ENCODE peak calls at places on chromosomes 4 and X, in six cellular contexts. U is thoracic aorta, G is RWPE2, J is AG04450, V is IMR-90, Q is GM23338. F is an unnamed sample. For H3K27me3, the result is how much of the 10 kb centered on the place peaks cover.

GRCh38 chr4:84167579-84167978 is 331.5 kb downstream of the NKX6-1 start:
- DNase-seq in U (no peak), G (no peak), J (no peak), V (no peak), Q (peak), F (no peak)

GRCh38 chrX:57918750-57919436 is 8.6 kb upstream of the ZXDA start:
- DNase-seq in U (no peak), G (no peak), J (no peak), V (peak), Q (peak), F (no peak)

GRCh38 chr4:125741825-125742452 is 427.2 kb downstream of the FAT4 start:
- DNase-seq in U (no peak), G (no peak), J (no peak), V (peak), Q (peak), F (no peak)

GRCh38 chrX:12973561-12974216 is 1.2 kb upstream of the TMSB4X start:
- DNase-seq in U (no peak), G (no peak), J (no peak), V (no peak), Q (no peak), F (no peak)

GRCh38 chrX:102129473-102129872 is 4.0 kb downstream of the TCEAL2 start:
- DNase-seq in U (no peak), G (no peak), J (no peak), V (peak), Q (peak), F (no peak)

GRCh38 chrX:66150188-66150587 is 13.9 kb upstream of the HEPH start:
- DNase-seq in U (no peak), G (no peak), J (no peak), V (peak), Q (no peak), F (no peak)

GRCh38 chr4:112213850-112214249 is 17.7 kb upstream of the AP1AR start:
- DNase-seq in U (no peak), G (no peak), J (peak), V (peak), Q (no peak), F (peak)

GRCh38 chr4:89403826-89404225 is 96.2 kb upstream of the GPRIN3 start:
- DNase-seq in U (no peak), G (no peak), J (no peak), V (no peak), Q (no peak), F (no peak)

GRCh38 chr4:184189966-184190365 is 27.7 kb downstream of the ENPP6 start:
- DNase-seq in U (no peak), G (no peak), J (no peak), V (no peak), Q (no peak), F (no peak)

GRCh38 chr4:121785479-121785878 is 15.6 kb upstream of the EXOSC9 start:
- DNase-seq in U (no peak), G (no peak), J (no peak), V (no peak), Q (no peak), F (no peak)

GRCh38 chrX:39967348-39967747 is 130.4 kb downstream of the BCOR start:
- DNase-seq in U (no peak), G (no peak), J (no peak), V (peak), Q (no peak), F (no peak)

GRCh38 chr4:153901220-153901619 is 112.3 kb upstream of the SFRP2 start:
- DNase-seq in U (no peak), G (no peak), J (no peak), V (no peak), Q (no peak), F (no peak)

GRCh38 chrX:72053508-72053907 is 78.2 kb downstream of the RTL5 start:
- DNase-seq in U (no peak), G (no peak), J (no peak), V (no peak), Q (no peak), F (no peak)

GRCh38 chr4:73607375-73608026 is 12.7 kb downstream of the RASSF6 start:
- DNase-seq in U (no peak), G (no peak), J (no peak), V (peak), Q (no peak), F (no peak)

GRCh38 chrX:149949743-149950436 is 11.6 kb upstream of the EOLA2 start:
- DNase-seq in U (no peak), G (no peak), J (no peak), V (peak), Q (no peak), F (no peak)

GRCh38 chrX:18714910-18715309 is 7.5 kb downstream of the PPEF1 start:
- DNase-seq in U (no peak), G (no peak), J (no peak), V (no peak), Q (no peak), F (no peak)

GRCh38 chrX:150587585-150588503 is 19.4 kb downstream of the MTM1 start:
- DNase-seq in U (no peak), G (no peak), J (no peak), V (no peak), Q (no peak), F (no peak)

GRCh38 chrX:88883205-88883604 is 136.2 kb downstream of the CPXCR1 start:
- DNase-seq in U (no peak), G (no peak), J (no peak), V (no peak), Q (no peak), F (no peak)

GRCh38 chr4:110742148-110742547 is 119.3 kb upstream of the PITX2 start:
- DNase-seq in U (no peak), G (no peak), J (no peak), V (peak), Q (no peak), F (no peak)

GRCh38 chr4:115119804-115120352 is 6.5 kb upstream of the NDST4 start:
- DNase-seq in U (no peak), G (no peak), J (no peak), V (no peak), Q (no peak), F (no peak)
- H3K4me3 ChIP-seq in U (no peak), G (no peak), J (no peak), V (no peak), Q (no peak), F (no peak)

DNA sequence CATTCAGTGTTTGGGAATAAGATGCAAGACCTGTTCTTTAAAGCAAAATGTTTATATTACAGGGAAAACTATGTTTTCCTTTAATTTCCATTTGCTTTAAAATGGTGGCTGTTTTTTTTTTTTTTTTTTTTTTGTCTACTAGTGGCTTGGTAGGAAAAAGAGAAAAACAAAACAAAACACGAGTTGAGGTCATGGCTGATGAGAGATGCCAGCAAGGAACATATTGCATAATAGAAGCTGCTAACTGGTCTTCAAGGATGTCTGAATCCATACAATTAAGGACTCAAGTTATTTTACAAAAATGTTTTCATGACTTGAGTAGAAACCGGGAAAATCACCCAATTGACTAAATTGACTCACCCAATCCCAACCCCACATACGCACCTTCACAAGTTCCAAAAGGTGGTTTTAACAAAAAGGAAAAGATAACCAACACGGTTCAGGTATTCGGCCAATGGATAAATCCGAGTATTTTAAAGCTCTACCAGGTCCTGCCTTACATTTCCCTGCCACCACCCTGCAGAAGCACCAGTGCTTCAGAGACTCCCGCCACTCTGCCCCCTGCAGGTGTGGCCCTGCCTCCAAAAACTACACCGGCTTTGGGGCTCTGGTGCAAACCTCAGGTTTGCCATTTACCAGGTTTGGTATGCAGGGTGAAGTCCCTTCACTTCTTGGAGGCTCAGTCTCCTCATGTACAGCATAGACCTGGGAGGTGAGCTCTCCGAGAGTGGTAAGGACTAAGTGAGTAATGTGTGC is 27.1 kb downstream of the PIR start:
- DNase-seq in U (no peak), G (no peak), J (no peak), V (peak), Q (peak), F (no peak)
- TF ChIP-seq CTCF in U (no peak), G (no peak), J (no peak), V (no peak), Q (peak), F (peak)

GRCh38 chrX:153633048-153633447 is 14.0 kb upstream of the DUSP9 start:
- DNase-seq in U (no peak), G (no peak), J (no peak), V (no peak), Q (no peak), F (no peak)

GRCh38 chrX:153631931-153632611 is 14.9 kb upstream of the DUSP9 start:
- DNase-seq in U (no peak), G (no peak), J (no peak), V (no peak), Q (no peak), F (no peak)

GRCh38 chrX:153633607-153634180 is 13.3 kb upstream of the DUSP9 start:
- DNase-seq in U (no peak), G (no peak), J (no peak), V (no peak), Q (no peak), F (no peak)

GRCh38 chrX:153631346-153631745 is 15.7 kb upstream of the DUSP9 start:
- DNase-seq in U (no peak), G (no peak), J (no peak), V (no peak), Q (no peak), F (no peak)

DNA sequence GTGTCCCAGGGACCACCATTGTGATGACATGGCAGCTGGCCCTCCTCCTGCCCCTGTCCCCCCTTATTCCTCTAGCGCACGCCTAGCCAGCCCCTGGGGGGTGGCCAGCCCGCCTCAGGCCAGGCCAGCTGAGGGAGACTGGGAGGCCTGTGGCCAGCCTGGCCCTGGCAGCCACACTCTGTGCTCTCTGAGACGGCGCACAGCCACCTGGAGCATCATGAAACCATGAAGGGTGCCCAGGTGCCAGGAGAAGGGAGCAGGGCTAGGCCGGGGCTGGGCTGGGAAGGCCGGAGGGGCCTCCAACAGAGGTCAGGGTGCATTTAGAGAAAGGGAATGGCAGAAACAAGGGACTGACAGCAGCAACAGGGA is 14.4 kb upstream of the DUSP9 start:
- DNase-seq in U (no peak), G (no peak), J (no peak), V (no peak), Q (no peak), F (no peak)
- H3K27me3 ChIP-seq in U (under half), G (under half), J (under half), V (under half), Q (under half), F (under half)

GRCh38 chrX:384861-385260 is 1.8 kb downstream of the PPP2R3B start:
- DNase-seq in U (no peak), G (no peak), J (no peak), V (no peak), Q (no peak), F (no peak)
- H3K4me3 ChIP-seq in U (no peak), G (no peak), J (no peak), V (no peak), Q (no peak), F (no peak)

GRCh38 chr4:4519296-4519898 is 22.5 kb downstream of the STX18 start:
- DNase-seq in U (no peak), G (no peak), J (no peak), V (peak), Q (peak), F (no peak)

GRCh38 chr4:4521767-4522166 is 20.1 kb downstream of the STX18 start:
- DNase-seq in U (no peak), G (no peak), J (no peak), V (no peak), Q (no peak), F (no peak)

GRCh38 chr4:4526401-4526800 is 15.4 kb downstream of the STX18 start:
- DNase-seq in U (no peak), G (no peak), J (no peak), V (no peak), Q (no peak), F (no peak)

GRCh38 chr4:4521069-4521468 is 20.8 kb downstream of the STX18 start:
- DNase-seq in U (no peak), G (no peak), J (no peak), V (no peak), Q (peak), F (no peak)

DNA sequence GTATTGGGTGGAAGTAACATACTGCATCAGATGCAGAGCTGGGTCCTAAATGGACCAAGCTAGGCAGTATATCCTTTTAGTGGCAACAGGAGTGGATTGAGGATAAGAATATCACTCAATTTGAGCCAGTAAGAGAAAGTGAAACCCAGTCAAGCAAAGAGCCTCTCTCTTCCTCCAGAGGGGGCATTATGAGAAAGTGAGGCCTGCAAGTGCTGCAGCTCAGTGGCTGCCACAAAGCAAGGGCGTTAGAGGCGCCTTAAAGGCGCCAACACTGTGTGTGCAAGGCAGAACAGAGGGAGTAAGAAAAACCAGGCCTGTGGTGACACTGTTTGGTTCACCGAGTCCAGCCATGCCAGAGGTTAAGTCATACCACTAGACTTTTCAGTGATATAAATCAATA is 17.5 kb downstream of the STX18 start:
- DNase-seq in U (no peak), G (no peak), J (no peak), V (peak), Q (peak), F (no peak)
- TF ChIP-seq CTCF in U (no peak), G (no peak), J (peak), V (no peak), Q (peak), F (no peak)

GRCh38 chrX:131072871-131073571 is 14.9 kb downstream of the ARHGAP36 start:
- DNase-seq in U (no peak), G (no peak), J (no peak), V (no peak), Q (peak), F (no peak)

GRCh38 chrX:131067216-131067615 is 9.1 kb downstream of the ARHGAP36 start:
- DNase-seq in U (no peak), G (no peak), J (no peak), V (no peak), Q (peak), F (no peak)

GRCh38 chrX:131067846-131068745 is 9.9 kb downstream of the ARHGAP36 start:
- DNase-seq in U (no peak), G (no peak), J (no peak), V (no peak), Q (peak), F (no peak)

GRCh38 chrX:131066237-131066636 is 8.1 kb downstream of the ARHGAP36 start:
- DNase-seq in U (no peak), G (no peak), J (no peak), V (no peak), Q (no peak), F (no peak)

GRCh38 chrX:131068945-131069719 is 11.0 kb downstream of the ARHGAP36 start:
- DNase-seq in U (no peak), G (no peak), J (no peak), V (no peak), Q (peak), F (no peak)
- H3K27me3 ChIP-seq in U (under half), G (under half), J (under half), V (under half), Q (half or more), F (under half)

GRCh38 chr4:139666735-139667266 is 1.2 kb downstream of the MGST2 start:
- DNase-seq in U (no peak), G (no peak), J (no peak), V (peak), Q (peak), F (no peak)
- H3K4me3 ChIP-seq in U (peak), G (peak), J (peak), V (no peak), Q (peak), F (no peak)

F was measured in BJ.